ENCODE peak calls at places on chromosomes 11 and 22, in seven cellular contexts. One of them, this sample, is unnamed.

GRCh38 chr22:50039669-50040458 is 18.2 kb downstream of the TTLL8 start:
- DNase-seq in SK-N-SH: no peak
- DNase-seq in HepG2: no peak
- DNase-seq in H1: no peak
- DNase-seq in GM12892: no peak
- DNase-seq in K562: no peak
- DNase-seq in GM12878: no peak
- DNase-seq in this sample: no peak

GRCh38 chr11:45704133-45704532 is 38.7 kb upstream of the CHST1 start:
- DNase-seq in SK-N-SH: no peak
- DNase-seq in HepG2: no peak
- DNase-seq in H1: no peak
- DNase-seq in GM12892: no peak
- DNase-seq in K562: no peak
- DNase-seq in GM12878: no peak
- DNase-seq in this sample: no peak

GRCh38 chr11:35302388-35302787 is 117.0 kb downstream of the SLC1A2 start:
- DNase-seq in SK-N-SH: no peak
- DNase-seq in HepG2: no peak
- DNase-seq in H1: no peak
- DNase-seq in GM12892: no peak
- DNase-seq in K562: no peak
- DNase-seq in GM12878: no peak
- DNase-seq in this sample: no peak

GRCh38 chr11:77871855-77872254 is 50.9 kb downstream of the AAMDC start:
- DNase-seq in SK-N-SH: no peak
- DNase-seq in HepG2: no peak
- DNase-seq in H1: no peak
- DNase-seq in GM12892: no peak
- DNase-seq in K562: no peak
- DNase-seq in GM12878: no peak
- DNase-seq in this sample: no peak

GRCh38 chr11:75105462-75105925 is 8.8 kb upstream of the OR2AT4 start:
- DNase-seq in SK-N-SH: no peak
- DNase-seq in HepG2: peak
- DNase-seq in H1: peak
- DNase-seq in GM12892: no peak
- DNase-seq in K562: peak
- DNase-seq in GM12878: no peak
- DNase-seq in this sample: no peak

GRCh38 chr11:96863520-96863919 is 473.7 kb downstream of the JRKL start:
- DNase-seq in SK-N-SH: no peak
- DNase-seq in HepG2: no peak
- DNase-seq in H1: no peak
- DNase-seq in GM12892: no peak
- DNase-seq in K562: no peak
- DNase-seq in GM12878: no peak
- DNase-seq in this sample: no peak

GRCh38 chr22:48751539-48752437 is 1075.9 kb downstream of the BRD1 start:
- DNase-seq in SK-N-SH: no peak
- DNase-seq in HepG2: no peak
- DNase-seq in H1: no peak
- DNase-seq in GM12892: no peak
- DNase-seq in K562: no peak
- DNase-seq in GM12878: no peak
- DNase-seq in this sample: no peak

GRCh38 chr22:35781898-35782297 is 64.2 kb downstream of the APOL5 start:
- DNase-seq in SK-N-SH: no peak
- DNase-seq in HepG2: no peak
- DNase-seq in H1: no peak
- DNase-seq in GM12892: no peak
- DNase-seq in K562: no peak
- DNase-seq in GM12878: no peak
- DNase-seq in this sample: no peak

GRCh38 chr11:63680842-63681207 is 475 bp upstream of the RTN3 start:
- DNase-seq in SK-N-SH: peak
- DNase-seq in HepG2: no peak
- DNase-seq in H1: no peak
- DNase-seq in GM12892: no peak
- DNase-seq in K562: no peak
- DNase-seq in GM12878: no peak
- DNase-seq in this sample: no peak

GRCh38 chr11:69204246-69205124 is 48.8 kb downstream of the SMIM38 start:
- DNase-seq in SK-N-SH: no peak
- DNase-seq in HepG2: peak
- DNase-seq in H1: no peak
- DNase-seq in GM12892: no peak
- DNase-seq in K562: no peak
- DNase-seq in GM12878: no peak
- DNase-seq in this sample: no peak

GRCh38 chr11:24598636-24599035 is 101.8 kb downstream of the LUZP2 start:
- DNase-seq in SK-N-SH: peak
- DNase-seq in HepG2: no peak
- DNase-seq in H1: no peak
- DNase-seq in GM12892: no peak
- DNase-seq in K562: no peak
- DNase-seq in GM12878: no peak
- DNase-seq in this sample: no peak

GRCh38 chr11:68321293-68322030 is 9.1 kb downstream of the LRP5 start:
- DNase-seq in SK-N-SH: no peak
- DNase-seq in HepG2: peak
- DNase-seq in H1: no peak
- DNase-seq in GM12892: no peak
- DNase-seq in K562: no peak
- DNase-seq in GM12878: no peak
- DNase-seq in this sample: no peak

GRCh38 chr22:25396615-25397200 is 167.8 kb upstream of the GRK3 start:
- DNase-seq in SK-N-SH: no peak
- DNase-seq in HepG2: peak
- DNase-seq in H1: no peak
- DNase-seq in GM12892: no peak
- DNase-seq in K562: no peak
- DNase-seq in GM12878: no peak
- DNase-seq in this sample: no peak

GRCh38 chr11:66203847-66204246 is 64.6 kb upstream of the RAB1B start:
- DNase-seq in SK-N-SH: no peak
- DNase-seq in HepG2: no peak
- DNase-seq in H1: no peak
- DNase-seq in GM12892: no peak
- DNase-seq in K562: no peak
- DNase-seq in GM12878: no peak
- DNase-seq in this sample: no peak

GRCh38 chr11:119827113-119827512 is 98.1 kb upstream of the NECTIN1 start:
- DNase-seq in SK-N-SH: no peak
- DNase-seq in HepG2: no peak
- DNase-seq in H1: no peak
- DNase-seq in GM12892: no peak
- DNase-seq in K562: no peak
- DNase-seq in GM12878: no peak
- DNase-seq in this sample: no peak

GRCh38 chr22:47056776-47057470 is 294.5 kb downstream of the TBC1D22A start:
- DNase-seq in SK-N-SH: no peak
- DNase-seq in HepG2: no peak
- DNase-seq in H1: no peak
- DNase-seq in GM12892: no peak
- DNase-seq in K562: no peak
- DNase-seq in GM12878: no peak
- DNase-seq in this sample: no peak

GRCh38 chr11:120722539-120722938 is 211.0 kb downstream of the GRIK4 start:
- DNase-seq in SK-N-SH: no peak
- DNase-seq in HepG2: no peak
- DNase-seq in H1: no peak
- DNase-seq in GM12892: no peak
- DNase-seq in K562: no peak
- DNase-seq in GM12878: no peak
- DNase-seq in this sample: no peak

GRCh38 chr11:2928605-2929510 is at the start of gene PHLDA2:
- DNase-seq in SK-N-SH: peak
- DNase-seq in HepG2: no peak
- DNase-seq in H1: no peak
- DNase-seq in GM12892: no peak
- DNase-seq in K562: peak
- DNase-seq in GM12878: no peak
- DNase-seq in this sample: no peak

GRCh38 chr22:19825016-19825339 is 29.7 kb downstream of the GNB1L start:
- DNase-seq in SK-N-SH: no peak
- DNase-seq in HepG2: no peak
- DNase-seq in H1: no peak
- DNase-seq in GM12892: no peak
- DNase-seq in K562: no peak
- DNase-seq in GM12878: no peak
- DNase-seq in this sample: no peak

GRCh38 chr22:19998232-19998951 is 18.2 kb downstream of the ARVCF start:
- DNase-seq in SK-N-SH: peak
- DNase-seq in HepG2: no peak
- DNase-seq in H1: no peak
- DNase-seq in GM12892: no peak
- DNase-seq in K562: no peak
- DNase-seq in GM12878: no peak
- DNase-seq in this sample: no peak

GRCh38 chr11:118169300-118170140 is 6.9 kb downstream of the SCN2B start:
- DNase-seq in SK-N-SH: no peak
- DNase-seq in HepG2: no peak
- DNase-seq in H1: no peak
- DNase-seq in GM12892: no peak
- DNase-seq in K562: no peak
- DNase-seq in GM12878: no peak
- DNase-seq in this sample: no peak

GRCh38 chr11:123526027-123526805 is 96.1 kb downstream of the GRAMD1B start:
- DNase-seq in SK-N-SH: no peak
- DNase-seq in HepG2: no peak
- DNase-seq in H1: no peak
- DNase-seq in GM12892: no peak
- DNase-seq in K562: no peak
- DNase-seq in GM12878: no peak
- DNase-seq in this sample: no peak

GRCh38 chr22:49583886-49584505 is 243.7 kb downstream of the BRD1 start:
- DNase-seq in SK-N-SH: peak
- DNase-seq in HepG2: no peak
- DNase-seq in H1: no peak
- DNase-seq in GM12892: no peak
- DNase-seq in K562: no peak
- DNase-seq in GM12878: no peak
- DNase-seq in this sample: no peak

GRCh38 chr22:17258015-17258827 is 39.0 kb upstream of the ADA2 start:
- DNase-seq in SK-N-SH: peak
- DNase-seq in HepG2: no peak
- DNase-seq in H1: no peak
- DNase-seq in GM12892: peak
- DNase-seq in K562: no peak
- DNase-seq in GM12878: peak
- DNase-seq in this sample: peak

GRCh38 chr11:88552377-88553029 is 215.0 kb upstream of the CTSC start:
- DNase-seq in SK-N-SH: peak
- DNase-seq in HepG2: peak
- DNase-seq in H1: peak
- DNase-seq in GM12892: peak
- DNase-seq in K562: peak
- DNase-seq in GM12878: peak
- DNase-seq in this sample: no peak

GRCh38 chr22:29253561-29254282 is 14.1 kb downstream of the RHBDD3 start:
- DNase-seq in SK-N-SH: peak
- DNase-seq in HepG2: no peak
- DNase-seq in H1: no peak
- DNase-seq in GM12892: no peak
- DNase-seq in K562: no peak
- DNase-seq in GM12878: no peak
- DNase-seq in this sample: no peak
- TF ChIP-seq TAF1 in SK-N-SH: no peak
- TF ChIP-seq TAF1 in HepG2: no peak
- TF ChIP-seq TAF1 in H1: no peak
- TF ChIP-seq TAF1 in GM12892: no peak
- TF ChIP-seq TAF1 in K562: no peak
- TF ChIP-seq TAF1 in GM12878: no peak
- TF ChIP-seq TAF1 in this sample: no peak

GRCh38 chr11:70670684-70671034 is 272.3 kb downstream of the CTTN start:
- DNase-seq in SK-N-SH: no peak
- DNase-seq in HepG2: no peak
- DNase-seq in H1: no peak
- DNase-seq in GM12892: no peak
- DNase-seq in K562: no peak
- DNase-seq in GM12878: no peak
- DNase-seq in this sample: no peak
- TF ChIP-seq POLR2AphosphoS5 in SK-N-SH: no peak
- TF ChIP-seq POLR2AphosphoS5 in HepG2: no peak
- TF ChIP-seq POLR2AphosphoS5 in H1: no peak
- TF ChIP-seq POLR2AphosphoS5 in GM12892: no peak
- TF ChIP-seq POLR2AphosphoS5 in K562: no peak
- TF ChIP-seq POLR2AphosphoS5 in GM12878: no peak
- TF ChIP-seq POLR2AphosphoS5 in this sample: no peak

GRCh38 chr11:614091-614582 is 1.6 kb downstream of the IRF7 start:
- DNase-seq in SK-N-SH: no peak
- DNase-seq in HepG2: no peak
- DNase-seq in H1: no peak
- DNase-seq in GM12892: no peak
- DNase-seq in K562: no peak
- DNase-seq in GM12878: no peak
- DNase-seq in this sample: no peak
- TF ChIP-seq TAF1 in SK-N-SH: no peak
- TF ChIP-seq TAF1 in HepG2: no peak
- TF ChIP-seq TAF1 in H1: no peak
- TF ChIP-seq TAF1 in GM12892: no peak
- TF ChIP-seq TAF1 in K562: no peak
- TF ChIP-seq TAF1 in GM12878: no peak
- TF ChIP-seq TAF1 in this sample: no peak

GRCh38 chr11:76823481-76824028 is 37.2 kb upstream of the ACER3 start:
- DNase-seq in SK-N-SH: no peak
- DNase-seq in HepG2: peak
- DNase-seq in H1: no peak
- DNase-seq in GM12892: no peak
- DNase-seq in K562: peak
- DNase-seq in GM12878: no peak
- DNase-seq in this sample: no peak
- TF ChIP-seq POLR2AphosphoS5 in SK-N-SH: no peak
- TF ChIP-seq POLR2AphosphoS5 in HepG2: no peak
- TF ChIP-seq POLR2AphosphoS5 in H1: no peak
- TF ChIP-seq POLR2AphosphoS5 in GM12892: no peak
- TF ChIP-seq POLR2AphosphoS5 in K562: no peak
- TF ChIP-seq POLR2AphosphoS5 in GM12878: no peak
- TF ChIP-seq POLR2AphosphoS5 in this sample: no peak